ENCODE peak calls at places on chromosome 5, in nine cellular contexts. P is adrenal gland, D is uterus, C is cardiac fibroblast, Q is AG04449, K is psoas muscle, B is HCT116, S is tibial artery, L is upper lobe of right lung. Y is an unnamed sample.

GRCh38 chr5:151068571-151069197 is 12.2 kb downstream of the TNIP1 start:
- DNase-seq in P (no peak), D (no peak), C (no peak), Q (no peak), K (peak), B (no peak), S (no peak), L (no peak), Y (no peak)

GRCh38 chr5:74123928-74124327 is 497.9 kb downstream of the ARHGEF28 start:
- DNase-seq in P (no peak), D (no peak), C (no peak), Q (no peak), K (no peak), B (no peak), S (no peak), L (no peak), Y (no peak)

GRCh38 chr5:35230043-35230611 is at the start of gene PRLR:
- DNase-seq in P (peak), D (peak), C (peak), Q (no peak), K (peak), B (no peak), S (peak), L (peak), Y (peak)

GRCh38 chr5:149873896-149874295 is 70.7 kb downstream of the PDE6A start:
- DNase-seq in P (no peak), D (no peak), C (no peak), Q (no peak), K (no peak), B (no peak), S (no peak), L (no peak), Y (no peak)

GRCh38 chr5:139638736-139639618 is 9.2 kb upstream of the CXXC5 start:
- DNase-seq in P (no peak), D (no peak), C (no peak), Q (no peak), K (no peak), B (no peak), S (no peak), L (no peak), Y (no peak)

GRCh38 chr5:73938280-73938937 is 312.4 kb downstream of the ARHGEF28 start:
- DNase-seq in P (no peak), D (no peak), C (peak), Q (peak), K (no peak), B (peak), S (no peak), L (no peak), Y (peak)

GRCh38 chr5:168844566-168845296 is 265.6 kb upstream of the PANK3 start:
- DNase-seq in P (no peak), D (no peak), C (no peak), Q (no peak), K (no peak), B (no peak), S (no peak), L (no peak), Y (no peak)

GRCh38 chr5:122053181-122054109 is 24.6 kb downstream of the LOX start:
- DNase-seq in P (no peak), D (no peak), C (no peak), Q (no peak), K (peak), B (no peak), S (peak), L (peak), Y (no peak)

GRCh38 chr5:180646289-180646962 is 3.0 kb downstream of the FLT4 start:
- DNase-seq in P (no peak), D (no peak), C (no peak), Q (no peak), K (no peak), B (no peak), S (no peak), L (peak), Y (no peak)

GRCh38 chr5:55234171-55234700 is 828 bp upstream of the CCNO start:
- DNase-seq in P (no peak), D (no peak), C (peak), Q (no peak), K (no peak), B (peak), S (no peak), L (no peak), Y (peak)

GRCh38 chr5:75510417-75510835 is 1.0 kb downstream of the CERT1 start:
- DNase-seq in P (no peak), D (no peak), C (peak), Q (no peak), K (peak), B (no peak), S (no peak), L (no peak), Y (peak)

GRCh38 chr5:114237766-114238165 is 124.1 kb upstream of the KCNN2 start:
- DNase-seq in P (no peak), D (no peak), C (peak), Q (peak), K (no peak), B (peak), S (no peak), L (no peak), Y (peak)

GRCh38 chr5:38715671-38716070 is 130.1 kb upstream of the OSMR start:
- DNase-seq in P (no peak), D (no peak), C (peak), Q (no peak), K (no peak), B (peak), S (no peak), L (no peak), Y (no peak)

GRCh38 chr5:168843277-168843997 is 264.3 kb upstream of the PANK3 start:
- DNase-seq in P (no peak), D (no peak), C (peak), Q (peak), K (no peak), B (no peak), S (no peak), L (no peak), Y (no peak)

GRCh38 chr5:121668635-121669034 is 183.0 kb upstream of the FTMT start:
- DNase-seq in P (no peak), D (no peak), C (no peak), Q (no peak), K (no peak), B (peak), S (no peak), L (no peak), Y (no peak)

GRCh38 chr5:50853151-50853550 is 186.7 kb downstream of the PARP8 start:
- DNase-seq in P (no peak), D (no peak), C (no peak), Q (no peak), K (peak), B (no peak), S (peak), L (no peak), Y (no peak)

GRCh38 chr5:124960266-124960665 is 213.8 kb upstream of the ZNF608 start:
- DNase-seq in P (no peak), D (no peak), C (no peak), Q (no peak), K (no peak), B (no peak), S (no peak), L (no peak), Y (no peak)

GRCh38 chr5:180159756-180160155 is 49.3 kb downstream of the RASGEF1C start:
- DNase-seq in P (no peak), D (no peak), C (peak), Q (no peak), K (no peak), B (no peak), S (no peak), L (no peak), Y (no peak)

GRCh38 chr5:114898602-114899001 is 271.1 kb downstream of the TRIM36 start:
- DNase-seq in P (no peak), D (no peak), C (no peak), Q (no peak), K (no peak), B (peak), S (no peak), L (no peak), Y (no peak)

GRCh38 chr5:1190915-1191314 is 10.5 kb upstream of the SLC6A19 start:
- DNase-seq in P (peak), D (no peak), C (no peak), Q (no peak), K (no peak), B (no peak), S (no peak), L (no peak), Y (no peak)

GRCh38 chr5:1933364-1934055 is 50.8 kb upstream of the IRX4 start:
- DNase-seq in P (no peak), D (no peak), C (no peak), Q (no peak), K (no peak), B (peak), S (no peak), L (no peak), Y (no peak)

GRCh38 chr5:2699686-2700085 is 51.8 kb downstream of the IRX2 start:
- DNase-seq in P (no peak), D (no peak), C (no peak), Q (no peak), K (no peak), B (no peak), S (no peak), L (no peak), Y (no peak)

GRCh38 chr5:102681403-102681983 is 73.6 kb upstream of the PAM start:
- DNase-seq in P (peak), D (peak), C (peak), Q (no peak), K (peak), B (peak), S (peak), L (peak), Y (peak)

GRCh38 chr5:169302046-169302445 is 1.1 kb upstream of the SLIT3 start:
- DNase-seq in P (no peak), D (no peak), C (no peak), Q (no peak), K (no peak), B (no peak), S (no peak), L (no peak), Y (no peak)

GRCh38 chr5:88159591-88159990 is 109.1 kb downstream of the TMEM161B start:
- DNase-seq in P (no peak), D (no peak), C (no peak), Q (no peak), K (no peak), B (no peak), S (no peak), L (no peak), Y (no peak)

GRCh38 chr5:134370306-134370870 is 981 bp upstream of the UBE2B start:
- DNase-seq in P (no peak), D (no peak), C (peak), Q (no peak), K (no peak), B (no peak), S (no peak), L (no peak), Y (peak)

GRCh38 chr5:150161242-150162141 is 5.1 kb upstream of the CDX1 start:
- DNase-seq in P (peak), D (peak), C (peak), Q (no peak), K (peak), B (peak), S (peak), L (peak), Y (peak)

GRCh38 chr5:95822408-95823240 is at the start of gene GLRX:
- DNase-seq in P (peak), D (peak), C (peak), Q (peak), K (peak), B (peak), S (peak), L (peak), Y (peak)

GRCh38 chr5:74363603-74364205 is 276.8 kb downstream of the ENC1 start:
- DNase-seq in P (no peak), D (no peak), C (no peak), Q (no peak), K (no peak), B (no peak), S (no peak), L (no peak), Y (no peak)

GRCh38 chr5:96079075-96079474 is 117.4 kb upstream of the ELL2 start:
- DNase-seq in P (no peak), D (no peak), C (peak), Q (peak), K (no peak), B (peak), S (no peak), L (no peak), Y (peak)

GRCh38 chr5:147168578-147169327 is 66.1 kb upstream of the STK32A start:
- DNase-seq in P (no peak), D (no peak), C (peak), Q (no peak), K (no peak), B (no peak), S (no peak), L (no peak), Y (peak)

GRCh38 chr5:24923400-24923799 is 278.6 kb upstream of the CDH10 start:
- DNase-seq in P (no peak), D (no peak), C (no peak), Q (no peak), K (no peak), B (no peak), S (no peak), L (no peak), Y (no peak)

GRCh38 chr5:2255915-2256645 is 373.4 kb upstream of the IRX4 start:
- DNase-seq in P (no peak), D (no peak), C (no peak), Q (no peak), K (no peak), B (no peak), S (no peak), L (peak), Y (no peak)

GRCh38 chr5:154405078-154405792 is 40.6 kb upstream of the SAP30L start:
- DNase-seq in P (peak), D (peak), C (peak), Q (no peak), K (peak), B (peak), S (peak), L (peak), Y (peak)
- H3K4me3 ChIP-seq in P (peak), D (peak), C (peak), Q (peak), K (peak), B (no peak), S (peak), L (peak), Y (peak)

DNA sequence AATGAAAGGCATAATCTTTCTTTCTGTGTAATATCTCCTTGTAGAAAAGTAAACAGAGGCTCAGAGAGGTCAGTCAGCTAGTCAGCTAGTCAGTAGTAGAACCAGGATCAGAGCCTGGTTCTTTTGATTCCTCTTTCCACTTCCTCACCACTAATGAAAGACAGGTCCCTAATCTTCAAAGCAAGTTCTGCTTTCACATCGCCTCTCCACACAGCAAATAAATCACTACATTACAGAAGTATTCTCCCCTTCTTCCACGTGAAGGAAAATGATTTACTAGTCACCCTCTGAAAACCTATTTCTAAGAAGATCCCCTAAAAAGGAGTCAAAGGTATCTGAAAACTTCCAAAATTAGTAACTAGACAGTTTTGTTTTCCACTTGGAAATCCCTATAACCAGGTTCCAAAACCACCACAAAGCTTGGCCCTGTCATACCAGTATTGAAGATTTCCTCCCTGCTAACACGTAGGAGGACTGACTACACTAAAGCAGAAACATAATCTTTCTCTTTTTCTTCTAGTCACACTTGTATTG is 140.5 kb upstream of the TARS1 start:
- DNase-seq in P (no peak), D (no peak), C (peak), Q (no peak), K (no peak), B (no peak), S (no peak), L (no peak), Y (peak)
- TF ChIP-seq CTCF in P (no peak), D (no peak), C (no peak), Q (no peak), K (no peak), B (no peak), S (no peak), L (no peak), Y (no peak)

DNA sequence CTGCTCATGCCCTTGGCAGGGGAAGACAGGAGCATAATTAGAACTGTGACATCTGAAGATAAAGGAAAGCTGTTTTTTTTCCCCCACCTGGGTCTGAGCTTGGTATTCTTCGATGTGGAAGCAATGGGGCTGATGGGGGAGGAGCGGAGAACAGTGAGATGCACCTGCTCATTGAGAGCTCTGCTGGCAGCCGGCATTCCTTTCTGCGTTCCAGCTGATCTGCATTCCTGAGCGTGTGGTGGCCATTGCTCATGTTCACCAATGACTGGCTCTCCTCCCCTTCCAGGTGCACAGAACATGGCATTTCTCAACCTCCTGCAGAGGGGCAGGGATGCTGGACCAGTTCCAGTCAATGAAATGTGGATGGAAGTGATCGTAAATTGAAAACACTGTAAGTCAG is 159.4 kb downstream of the NSG2 start:
- DNase-seq in P (no peak), D (no peak), C (no peak), Q (no peak), K (no peak), B (no peak), S (no peak), L (no peak), Y (peak)
- H3K4me3 ChIP-seq in P (no peak), D (no peak), C (no peak), Q (no peak), K (no peak), B (no peak), S (no peak), L (no peak), Y (no peak)

DNA sequence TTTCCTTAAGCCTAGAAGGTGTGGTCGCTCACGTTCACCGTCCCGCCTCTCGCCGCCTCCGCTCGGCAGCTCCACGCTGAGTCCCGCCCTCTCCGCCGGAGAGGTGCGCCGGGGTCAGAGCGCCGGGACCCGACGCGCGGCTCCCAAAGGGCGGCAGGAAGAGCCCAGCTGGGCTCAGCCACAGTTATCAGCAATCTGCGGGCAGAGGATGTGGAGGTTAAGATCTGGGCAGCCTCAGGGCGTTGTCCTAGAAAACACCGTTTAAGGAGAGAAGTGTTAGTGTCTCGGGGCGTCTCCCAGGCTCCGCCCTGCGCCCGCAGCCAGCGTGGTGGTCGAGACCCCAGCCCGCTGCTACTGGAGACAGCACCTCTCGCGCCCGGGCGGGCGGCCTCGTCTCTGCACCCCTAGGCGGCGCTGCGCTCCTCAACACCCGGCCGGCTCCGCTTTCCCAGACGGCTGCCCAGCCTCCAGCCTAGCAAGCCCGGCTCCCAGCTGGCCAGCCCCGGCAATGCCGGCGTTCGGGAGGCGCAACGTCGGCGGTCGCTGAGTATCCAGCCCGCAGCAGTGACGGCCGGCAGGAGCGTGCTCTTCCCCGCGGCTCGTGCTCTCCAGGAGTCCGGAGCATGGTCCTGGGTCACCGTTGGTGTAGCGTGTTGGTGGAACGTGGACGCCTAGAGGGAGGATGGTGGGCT is at the start of gene PCDHAC1:
- DNase-seq in P (peak), D (peak), C (peak), Q (no peak), K (peak), B (peak), S (peak), L (peak), Y (peak)
- TF ChIP-seq CTCF in P (peak), D (peak), C (peak), Q (peak), K (peak), B (peak), S (peak), L (peak), Y (peak)

Y was measured in bronchial epithelial cell.